ENCODE peak calls at places on chromosomes 11 and 22, in six cellular contexts. A is AG04450, B is B cell, U is lung microvascular endothelial cell, I is GM12865, T is NCI-H1105. H is an unnamed sample.
A peak's percentile ranks its signal among the peaks of the same experiment; 100 is the strongest.

GRCh38 chr11:22521226-22521625 is 104.4 kb downstream of the FANCF start:
- DNase-seq in A (no peak), B (no peak), U (no peak), I (peak; percentile 6), T (no peak), H (peak; percentile 87)

GRCh38 chr22:45448431-45448830 is 34.9 kb downstream of the RIBC2 start:
- DNase-seq in A (no peak), B (no peak), U (no peak), I (no peak), T (no peak), H (no peak)

GRCh38 chr11:76648929-76649328 is 21.6 kb downstream of the LRRC32 start:
- DNase-seq in A (no peak), B (no peak), U (no peak), I (no peak), T (no peak), H (no peak)

GRCh38 chr11:69699213-69699612 is 4.6 kb downstream of the FGF19 start:
- DNase-seq in A (no peak), B (no peak), U (no peak), I (no peak), T (no peak), H (no peak)

GRCh38 chr11:41461057-41461681 is 1.7 kb upstream of the LRRC4C start:
- DNase-seq in A (no peak), B (no peak), U (peak; percentile 24), I (peak; percentile 27), T (peak; percentile 46), H (peak; percentile 29)

GRCh38 chr11:64728757-64729365 is 5.9 kb upstream of the NRXN2 start:
- DNase-seq in A (no peak), B (no peak), U (no peak), I (no peak), T (no peak), H (no peak)

GRCh38 chr11:126878892-126879291 is 121.7 kb downstream of the KIRREL3 start:
- DNase-seq in A (no peak), B (no peak), U (no peak), I (no peak), T (no peak), H (no peak)

GRCh38 chr11:47768090-47768620 is 1.0 kb upstream of the FNBP4 start:
- DNase-seq in A (no peak), B (no peak), U (peak; percentile 68), I (peak; percentile 47), T (peak; percentile 87), H (peak; percentile 71)

GRCh38 chr11:86101941-86102407 is 33.1 kb upstream of the PICALM start:
- DNase-seq in A (no peak), B (no peak), U (no peak), I (no peak), T (peak; percentile 30), H (peak; percentile 80)

GRCh38 chr11:111460752-111461305 is 51.4 kb downstream of the BTG4 start:
- DNase-seq in A (no peak), B (no peak), U (peak; percentile 29), I (no peak), T (no peak), H (no peak)

GRCh38 chr11:82046778-82047177 is 686.9 kb downstream of the FAM181B start:
- DNase-seq in A (no peak), B (no peak), U (no peak), I (no peak), T (no peak), H (no peak)

GRCh38 chr22:47452184-47452583 is 689.7 kb downstream of the TBC1D22A start:
- DNase-seq in A (no peak), B (no peak), U (no peak), I (no peak), T (no peak), H (no peak)

GRCh38 chr11:134020598-134020997 is 48.3 kb upstream of the JAM3 start:
- DNase-seq in A (no peak), B (no peak), U (no peak), I (no peak), T (no peak), H (no peak)

GRCh38 chr11:72280037-72280436 is 36.1 kb upstream of the PHOX2A start:
- DNase-seq in A (no peak), B (no peak), U (no peak), I (no peak), T (no peak), H (no peak)

GRCh38 chr22:30488121-30488520 is 16.3 kb upstream of the SEC14L3 start:
- DNase-seq in A (no peak), B (no peak), U (no peak), I (no peak), T (no peak), H (no peak)

GRCh38 chr22:31828739-31829138 is 74.9 kb downstream of the DEPDC5 start:
- DNase-seq in A (no peak), B (no peak), U (no peak), I (peak; percentile 48), T (no peak), H (no peak)

GRCh38 chr11:131447898-131448297 is 77.5 kb downstream of the NTM start:
- DNase-seq in A (no peak), B (no peak), U (no peak), I (no peak), T (no peak), H (no peak)

GRCh38 chr11:18061351-18061750 is 15.3 kb upstream of the TPH1 start:
- DNase-seq in A (no peak), B (no peak), U (no peak), I (no peak), T (no peak), H (no peak)

GRCh38 chr11:116243975-116244374 is 528.8 kb downstream of the BUD13 start:
- DNase-seq in A (no peak), B (no peak), U (no peak), I (no peak), T (no peak), H (no peak)

H was measured in bronchial epithelial cell.